ENCODE peak calls at places on chromosomes 11 and 22, in six cellular contexts. One of them, this sample, is unnamed.

GRCh38 chr11:93870616-93871015 is 20.2 kb upstream of the VSTM5 start:
- DNase-seq in NCI-H1092 treated with DMSO at 0.1 percent for 48 hours: no peak
- DNase-seq in HCT116: no peak
- DNase-seq in ELR: no peak
- DNase-seq in T-helper 9 cell: no peak
- DNase-seq in stimulated activated CD4-positive, alpha-beta T cell treated with anti-CD3 and anti-CD28 coated beads, Interleukin-15, amount 100 ng/mL, for 1 hour: no peak
- DNase-seq in this sample: no peak

GRCh38 chr11:20131744-20132666 is 28.3 kb downstream of the DBX1 start:
- DNase-seq in NCI-H1092 treated with DMSO at 0.1 percent for 48 hours: peak
- DNase-seq in HCT116: no peak
- DNase-seq in ELR: peak
- DNase-seq in T-helper 9 cell: peak
- DNase-seq in stimulated activated CD4-positive, alpha-beta T cell treated with anti-CD3 and anti-CD28 coated beads, Interleukin-15, amount 100 ng/mL, for 1 hour: peak
- DNase-seq in this sample: peak

GRCh38 chr22:40418366-40419201 is 48.2 kb downstream of the SGSM3 start:
- DNase-seq in NCI-H1092 treated with DMSO at 0.1 percent for 48 hours: peak
- DNase-seq in HCT116: no peak
- DNase-seq in ELR: no peak
- DNase-seq in T-helper 9 cell: no peak
- DNase-seq in stimulated activated CD4-positive, alpha-beta T cell treated with anti-CD3 and anti-CD28 coated beads, Interleukin-15, amount 100 ng/mL, for 1 hour: no peak
- DNase-seq in this sample: no peak

GRCh38 chr11:111693224-111693937 is 72.8 kb downstream of the PPP2R1B start:
- DNase-seq in NCI-H1092 treated with DMSO at 0.1 percent for 48 hours: no peak
- DNase-seq in HCT116: no peak
- DNase-seq in ELR: no peak
- DNase-seq in T-helper 9 cell: no peak
- DNase-seq in stimulated activated CD4-positive, alpha-beta T cell treated with anti-CD3 and anti-CD28 coated beads, Interleukin-15, amount 100 ng/mL, for 1 hour: no peak
- DNase-seq in this sample: peak

GRCh38 chr11:47330002-47330911 is 22.2 kb downstream of the MYBPC3 start:
- DNase-seq in NCI-H1092 treated with DMSO at 0.1 percent for 48 hours: no peak
- DNase-seq in HCT116: no peak
- DNase-seq in ELR: peak
- DNase-seq in T-helper 9 cell: no peak
- DNase-seq in stimulated activated CD4-positive, alpha-beta T cell treated with anti-CD3 and anti-CD28 coated beads, Interleukin-15, amount 100 ng/mL, for 1 hour: no peak
- DNase-seq in this sample: no peak

GRCh38 chr11:62553839-62554361 is 7.3 kb upstream of the AHNAK start:
- DNase-seq in NCI-H1092 treated with DMSO at 0.1 percent for 48 hours: no peak
- DNase-seq in HCT116: peak
- DNase-seq in ELR: peak
- DNase-seq in T-helper 9 cell: no peak
- DNase-seq in stimulated activated CD4-positive, alpha-beta T cell treated with anti-CD3 and anti-CD28 coated beads, Interleukin-15, amount 100 ng/mL, for 1 hour: no peak
- DNase-seq in this sample: no peak

GRCh38 chr11:113417428-113417827 is 29.8 kb downstream of the ANKK1 start:
- DNase-seq in NCI-H1092 treated with DMSO at 0.1 percent for 48 hours: no peak
- DNase-seq in HCT116: no peak
- DNase-seq in ELR: no peak
- DNase-seq in T-helper 9 cell: no peak
- DNase-seq in stimulated activated CD4-positive, alpha-beta T cell treated with anti-CD3 and anti-CD28 coated beads, Interleukin-15, amount 100 ng/mL, for 1 hour: no peak
- DNase-seq in this sample: no peak

GRCh38 chr22:38700271-38700788 is 413 bp downstream of the JOSD1 start:
- DNase-seq in NCI-H1092 treated with DMSO at 0.1 percent for 48 hours: no peak
- DNase-seq in HCT116: no peak
- DNase-seq in ELR: peak
- DNase-seq in T-helper 9 cell: no peak
- DNase-seq in stimulated activated CD4-positive, alpha-beta T cell treated with anti-CD3 and anti-CD28 coated beads, Interleukin-15, amount 100 ng/mL, for 1 hour: no peak
- DNase-seq in this sample: no peak

GRCh38 chr11:128448487-128448886 is 138.9 kb downstream of the ETS1 start:
- DNase-seq in NCI-H1092 treated with DMSO at 0.1 percent for 48 hours: no peak
- DNase-seq in HCT116: peak
- DNase-seq in ELR: peak
- DNase-seq in T-helper 9 cell: no peak
- DNase-seq in stimulated activated CD4-positive, alpha-beta T cell treated with anti-CD3 and anti-CD28 coated beads, Interleukin-15, amount 100 ng/mL, for 1 hour: no peak
- DNase-seq in this sample: no peak

GRCh38 chr11:61973603-61974162 is 6.2 kb upstream of the FTH1 start:
- DNase-seq in NCI-H1092 treated with DMSO at 0.1 percent for 48 hours: no peak
- DNase-seq in HCT116: no peak
- DNase-seq in ELR: no peak
- DNase-seq in T-helper 9 cell: no peak
- DNase-seq in stimulated activated CD4-positive, alpha-beta T cell treated with anti-CD3 and anti-CD28 coated beads, Interleukin-15, amount 100 ng/mL, for 1 hour: no peak
- DNase-seq in this sample: no peak

GRCh38 chr22:48907591-48907990 is 920.1 kb downstream of the BRD1 start:
- DNase-seq in NCI-H1092 treated with DMSO at 0.1 percent for 48 hours: no peak
- DNase-seq in HCT116: no peak
- DNase-seq in ELR: no peak
- DNase-seq in T-helper 9 cell: no peak
- DNase-seq in stimulated activated CD4-positive, alpha-beta T cell treated with anti-CD3 and anti-CD28 coated beads, Interleukin-15, amount 100 ng/mL, for 1 hour: no peak
- DNase-seq in this sample: no peak

GRCh38 chr11:70002433-70002832 is 75.7 kb upstream of the ANO1 start:
- DNase-seq in NCI-H1092 treated with DMSO at 0.1 percent for 48 hours: no peak
- DNase-seq in HCT116: no peak
- DNase-seq in ELR: no peak
- DNase-seq in T-helper 9 cell: no peak
- DNase-seq in stimulated activated CD4-positive, alpha-beta T cell treated with anti-CD3 and anti-CD28 coated beads, Interleukin-15, amount 100 ng/mL, for 1 hour: no peak
- DNase-seq in this sample: no peak

GRCh38 chr11:130783322-130783721 is 133.0 kb downstream of the SNX19 start:
- DNase-seq in NCI-H1092 treated with DMSO at 0.1 percent for 48 hours: no peak
- DNase-seq in HCT116: no peak
- DNase-seq in ELR: no peak
- DNase-seq in T-helper 9 cell: no peak
- DNase-seq in stimulated activated CD4-positive, alpha-beta T cell treated with anti-CD3 and anti-CD28 coated beads, Interleukin-15, amount 100 ng/mL, for 1 hour: no peak
- DNase-seq in this sample: no peak

GRCh38 chr11:111938687-111939160 is 1.6 kb downstream of the DIXDC1 start:
- DNase-seq in NCI-H1092 treated with DMSO at 0.1 percent for 48 hours: no peak
- DNase-seq in HCT116: no peak
- DNase-seq in ELR: peak
- DNase-seq in T-helper 9 cell: no peak
- DNase-seq in stimulated activated CD4-positive, alpha-beta T cell treated with anti-CD3 and anti-CD28 coated beads, Interleukin-15, amount 100 ng/mL, for 1 hour: no peak
- DNase-seq in this sample: peak

GRCh38 chr11:48193876-48194275 is 22.7 kb upstream of the OR4B1 start:
- DNase-seq in NCI-H1092 treated with DMSO at 0.1 percent for 48 hours: no peak
- DNase-seq in HCT116: no peak
- DNase-seq in ELR: peak
- DNase-seq in T-helper 9 cell: no peak
- DNase-seq in stimulated activated CD4-positive, alpha-beta T cell treated with anti-CD3 and anti-CD28 coated beads, Interleukin-15, amount 100 ng/mL, for 1 hour: no peak
- DNase-seq in this sample: no peak

GRCh38 chr11:68314203-68314885 is 2.0 kb downstream of the LRP5 start:
- DNase-seq in NCI-H1092 treated with DMSO at 0.1 percent for 48 hours: no peak
- DNase-seq in HCT116: no peak
- DNase-seq in ELR: no peak
- DNase-seq in T-helper 9 cell: no peak
- DNase-seq in stimulated activated CD4-positive, alpha-beta T cell treated with anti-CD3 and anti-CD28 coated beads, Interleukin-15, amount 100 ng/mL, for 1 hour: no peak
- DNase-seq in this sample: peak

GRCh38 chr22:50192825-50193204 is 7.1 kb downstream of the TRABD start:
- DNase-seq in NCI-H1092 treated with DMSO at 0.1 percent for 48 hours: no peak
- DNase-seq in HCT116: no peak
- DNase-seq in ELR: no peak
- DNase-seq in T-helper 9 cell: peak
- DNase-seq in stimulated activated CD4-positive, alpha-beta T cell treated with anti-CD3 and anti-CD28 coated beads, Interleukin-15, amount 100 ng/mL, for 1 hour: peak
- DNase-seq in this sample: no peak